ENCODE peak calls at places on chromosomes 13 and 19, in ten cellular contexts. U is gastrocnemius medialis; T is HCT116; D is cardiac fibroblast; I is GM12865; R is CD8-positive, alpha-beta T cell; S is CD4-positive, alpha-beta T cell; B is GM06990; E is PC-3; N is colonic mucosa. Z is an unnamed sample.

GRCh38 chr13:95182570-95183285 is 118.5 kb downstream of the ABCC4 start:
- DNase-seq in U (no peak), T (no peak), D (no peak), I (peak; percentile 42), R (no peak), S (no peak), B (peak; percentile 17), E (no peak), N (no peak), Z (no peak)

GRCh38 chr19:5369962-5370367 is 29.4 kb upstream of the PTPRS start:
- DNase-seq in U (no peak), T (no peak), D (peak; percentile 27), I (peak; percentile 34), R (peak; percentile 36), S (peak; percentile 15), B (peak; percentile 28), E (peak; percentile 65), N (peak; percentile 56), Z (no peak)

GRCh38 chr13:31201341-31202024 is 1.7 kb downstream of the B3GLCT start:
- DNase-seq in U (no peak), T (no peak), D (peak; percentile 68), I (no peak), R (no peak), S (no peak), B (no peak), E (peak; percentile 50), N (no peak), Z (no peak)

GRCh38 chr13:78499802-78500201 is 103.5 kb downstream of the POU4F1 start:
- DNase-seq in U (no peak), T (no peak), D (no peak), I (no peak), R (no peak), S (no peak), B (no peak), E (no peak), N (no peak), Z (no peak)

GRCh38 chr13:44848956-44849748 is 140.1 kb downstream of the NUFIP1 start:
- DNase-seq in U (peak; percentile 32), T (no peak), D (no peak), I (no peak), R (no peak), S (no peak), B (no peak), E (no peak), N (no peak), Z (no peak)

GRCh38 chr13:98353750-98354149 is 176.7 kb upstream of the RNF113B start:
- DNase-seq in U (no peak), T (no peak), D (no peak), I (no peak), R (no peak), S (no peak), B (no peak), E (no peak), N (no peak), Z (no peak)

GRCh38 chr19:10388957-10389356 is 8.6 kb upstream of the TYK2 start:
- DNase-seq in U (peak; percentile 64), T (peak; percentile 77), D (peak; percentile 85), I (peak; percentile 86), R (peak; percentile 91), S (peak; percentile 79), B (peak; percentile 46), E (peak; percentile 94), N (peak; percentile 96), Z (peak; percentile 80)

GRCh38 chr13:69565334-69565733 is 542.3 kb upstream of the ATXN8OS start:
- DNase-seq in U (no peak), T (peak; percentile 49), D (no peak), I (peak; percentile 55), R (no peak), S (no peak), B (no peak), E (peak; percentile 55), N (peak; percentile 20), Z (no peak)

GRCh38 chr13:81017525-81018152 is 676.7 kb upstream of the SPRY2 start:
- DNase-seq in U (no peak), T (peak; percentile 16), D (peak; percentile 75), I (peak; percentile 35), R (no peak), S (no peak), B (no peak), E (peak; percentile 61), N (no peak), Z (no peak)

GRCh38 chr19:29002336-29002735 is 210.6 kb downstream of the UQCRFS1 start:
- DNase-seq in U (no peak), T (no peak), D (no peak), I (no peak), R (no peak), S (no peak), B (no peak), E (no peak), N (no peak), Z (no peak)

GRCh38 chr19:45355402-45355801 is 14.9 kb downstream of the KLC3 start:
- DNase-seq in U (no peak), T (no peak), D (no peak), I (no peak), R (no peak), S (no peak), B (no peak), E (no peak), N (no peak), Z (no peak)

DNA sequence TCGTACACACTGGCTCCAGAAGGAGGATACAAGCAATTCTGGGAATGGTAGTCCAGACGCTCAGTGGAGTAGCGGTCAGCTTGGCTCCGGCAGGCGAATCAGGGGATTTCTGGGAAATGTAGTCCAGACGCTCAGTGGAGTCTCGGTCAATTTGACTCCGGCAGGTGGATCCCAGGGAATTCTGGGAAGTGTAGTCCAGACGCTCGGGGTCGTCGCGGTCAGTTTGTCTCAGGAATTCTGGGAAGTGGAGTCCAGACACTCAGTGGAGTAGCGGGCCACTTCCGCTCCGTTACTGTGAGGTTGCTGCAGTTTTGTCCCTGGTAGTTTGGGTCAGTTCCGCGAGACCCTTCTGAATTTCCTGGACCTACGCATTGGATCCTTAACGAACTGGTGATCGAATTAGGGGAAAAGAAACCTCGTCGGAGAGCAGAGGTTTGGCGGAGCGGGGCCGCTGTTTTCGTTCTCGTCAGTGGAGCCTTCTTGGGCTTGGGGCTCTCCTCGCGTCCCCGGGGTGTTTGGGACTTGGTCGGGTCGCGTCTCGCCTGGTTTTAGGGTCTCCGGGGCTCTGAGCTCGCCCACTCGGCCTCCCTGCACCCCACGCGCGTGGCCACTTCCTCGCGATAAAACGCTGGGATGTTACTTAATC is at the start of gene ZNF225:
- DNase-seq in U (peak; percentile 98), T (peak; percentile 97), D (peak; percentile 99), I (peak; percentile 97), R (peak; percentile 83), S (peak; percentile 79), B (peak; percentile 83), E (peak; percentile 97), N (peak; percentile 98), Z (peak; percentile 89)
- TF ChIP-seq CTCF in U (no peak), T (no peak), D (no peak), I (no peak), R (no peak), S (no peak), B (no peak), E (no peak), N (no peak), Z (no peak)

GRCh38 chr19:57947419-57948134 is at the start of gene ZNF256:
- DNase-seq in U (peak; percentile 87), T (no peak), D (peak; percentile 96), I (peak; percentile 96), R (peak; percentile 86), S (peak; percentile 84), B (peak; percentile 82), E (peak; percentile 90), N (peak; percentile 95), Z (peak; percentile 73)
- TF ChIP-seq CTCF in U (peak; percentile 62), T (no peak), D (peak; percentile 40), I (peak; percentile 53), R (peak; percentile 44), S (peak; percentile 31), B (peak; percentile 54), E (peak; percentile 52), N (peak; percentile 44), Z (peak; percentile 24)

GRCh38 chr13:93172109-93172508 is 54.5 kb upstream of the GPC6 start:
- DNase-seq in U (no peak), T (no peak), D (no peak), I (no peak), R (no peak), S (no peak), B (no peak), E (no peak), N (no peak), Z (no peak)
- TF ChIP-seq CTCF in U (no peak), T (no peak), D (no peak), I (no peak), R (no peak), S (no peak), B (peak; percentile 13), E (peak; percentile 41), N (no peak), Z (no peak)

GRCh38 chr13:114022309-114022669 is 48.4 kb upstream of the C13orf46 start:
- DNase-seq in U (no peak), T (no peak), D (no peak), I (no peak), R (no peak), S (no peak), B (no peak), E (no peak), N (no peak), Z (no peak)

GRCh38 chr13:114025432-114026127 is 51.7 kb upstream of the C13orf46 start:
- DNase-seq in U (no peak), T (no peak), D (peak; percentile 75), I (no peak), R (no peak), S (no peak), B (peak; percentile 55), E (no peak), N (no peak), Z (no peak)

GRCh38 chr13:114024603-114025431 is 50.9 kb upstream of the C13orf46 start:
- DNase-seq in U (no peak), T (no peak), D (no peak), I (peak; percentile 74), R (no peak), S (no peak), B (peak; percentile 74), E (no peak), N (no peak), Z (no peak)

GRCh38 chr13:114022876-114023275 is 49.0 kb upstream of the C13orf46 start:
- DNase-seq in U (no peak), T (no peak), D (no peak), I (no peak), R (no peak), S (no peak), B (no peak), E (no peak), N (no peak), Z (no peak)

DNA sequence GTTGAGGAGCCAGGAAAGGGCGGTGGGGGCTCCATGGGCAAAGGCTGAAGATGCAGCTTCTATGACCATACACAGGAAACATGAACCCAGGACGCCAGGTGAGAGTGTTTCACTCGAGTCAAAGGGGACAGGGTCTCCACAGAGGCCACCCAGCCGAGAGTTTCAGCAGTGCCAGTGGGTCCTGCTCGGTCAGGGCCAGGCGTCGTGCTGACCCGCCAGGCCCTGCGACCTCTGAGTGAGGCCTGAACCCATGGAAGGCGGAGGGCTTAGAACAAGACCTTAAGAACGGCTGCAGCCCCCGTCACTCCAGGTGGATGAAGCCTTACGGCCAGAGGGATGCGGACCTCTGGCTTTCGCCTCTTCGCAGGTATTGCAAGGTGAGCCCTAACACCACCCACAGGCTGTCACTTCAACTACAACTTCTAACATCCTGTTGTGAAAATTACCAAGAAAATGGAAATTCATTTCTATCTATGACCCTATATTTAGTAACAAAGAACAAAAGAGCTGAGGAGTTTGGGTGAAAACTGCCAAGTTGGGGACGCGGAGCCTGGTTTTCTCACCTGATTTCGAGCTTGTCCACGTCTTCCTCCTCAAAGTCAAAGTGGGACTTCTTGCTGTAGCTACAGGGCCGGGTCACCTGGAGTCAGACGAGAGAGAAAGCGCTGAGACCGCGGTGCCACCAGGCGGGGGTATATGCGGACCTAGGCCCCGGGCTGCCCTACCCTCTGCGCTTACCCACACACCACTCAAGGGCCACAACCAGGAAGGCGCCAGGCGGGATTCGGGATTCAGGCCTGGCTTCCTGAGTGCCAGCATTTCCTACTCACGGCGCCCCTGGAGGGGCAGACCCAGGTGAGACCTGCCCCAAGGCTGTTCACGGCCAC is 50.1 kb upstream of the C13orf46 start:
- DNase-seq in U (no peak), T (no peak), D (no peak), I (no peak), R (no peak), S (no peak), B (no peak), E (no peak), N (no peak), Z (no peak)
- TF ChIP-seq CTCF in U (no peak), T (no peak), D (no peak), I (no peak), R (no peak), S (no peak), B (no peak), E (no peak), N (no peak), Z (no peak)